ENCODE peak calls at places on chromosome 1, in ten cellular contexts. S is GM23338, A is heart left ventricle, N is esophagus muscularis mucosa, X is left lung, H is lung, L is neural progenitor cell, R is ovary, W is A549, B is Peyer's patch. U is an unnamed sample. For H3K4me1, the result is how much of the 10 kb centered on the place peaks cover.

GRCh38 chr1:206502403-206502802 is 4.9 kb upstream of the RASSF5 start:
- DNase-seq in H (no peak), R (no peak), L (no peak), X (no peak), S (no peak), W (no peak), A (no peak), N (no peak), B (no peak), U (no peak)

GRCh38 chr1:19923953-19924346 is 533 bp upstream of the PLA2G2E start:
- DNase-seq in X (no peak), B (no peak), H (no peak), R (no peak), A (no peak), S (no peak), L (no peak), N (no peak), W (no peak), U (no peak)

GRCh38 chr1:108575241-108575850 is 15.4 kb downstream of the EEIG2 start:
- DNase-seq in X (no peak), W (no peak), N (no peak), R (no peak), S (no peak), A (no peak), B (no peak), H (no peak), L (no peak), U (no peak)

GRCh38 chr1:28409066-28409465 is 39.5 kb downstream of the PHACTR4 start:
- DNase-seq in A (no peak), H (no peak), L (no peak), N (no peak), S (peak), X (no peak), W (no peak), B (no peak), R (no peak), U (no peak)

GRCh38 chr1:56429288-56429687 is 150.1 kb downstream of the PLPP3 start:
- DNase-seq in X (no peak), A (no peak), B (no peak), S (no peak), N (no peak), W (no peak), R (no peak), L (no peak), H (no peak), U (no peak)

GRCh38 chr1:155392898-155393411 is 72.3 kb downstream of the RUSC1 start:
- DNase-seq in W (no peak), X (no peak), R (no peak), L (no peak), S (no peak), A (no peak), H (peak), B (no peak), N (no peak), U (no peak)

GRCh38 chr1:108114026-108114599 is 86.0 kb downstream of the SLC25A24 start:
- DNase-seq in A (no peak), R (no peak), L (no peak), W (no peak), B (no peak), H (no peak), N (no peak), X (no peak), S (peak), U (no peak)

GRCh38 chr1:12778061-12778460 is 4.5 kb downstream of the PRAMEF12 start:
- DNase-seq in X (no peak), B (no peak), L (no peak), S (no peak), N (no peak), A (no peak), W (no peak), R (no peak), H (no peak), U (no peak)

GRCh38 chr1:67537647-67538018 is 107.4 kb upstream of the SERBP1 start:
- DNase-seq in X (no peak), B (no peak), L (no peak), S (no peak), N (no peak), H (no peak), W (no peak), R (no peak), A (no peak), U (no peak)

GRCh38 chr1:160189649-160190625 is at the start of gene CASQ1:
- DNase-seq in H (no peak), B (no peak), L (no peak), S (no peak), A (peak), R (no peak), W (no peak), X (no peak), N (no peak), U (no peak)

GRCh38 chr1:222129041-222129440 is 387.2 kb upstream of the DUSP10 start:
- DNase-seq in L (no peak), S (no peak), H (no peak), B (no peak), A (no peak), R (no peak), N (no peak), W (no peak), X (no peak), U (no peak)

GRCh38 chr1:65164633-65165032 is 16.6 kb downstream of the AK4 start:
- DNase-seq in N (no peak), X (no peak), L (no peak), R (no peak), B (no peak), W (no peak), A (no peak), H (no peak), S (no peak), U (no peak)

GRCh38 chr1:47351305-47351704 is 17.7 kb downstream of the CMPK1 start:
- DNase-seq in X (no peak), H (no peak), W (peak), R (no peak), B (no peak), N (no peak), L (no peak), A (no peak), S (no peak), U (no peak)

GRCh38 chr1:197150336-197151005 is 4.0 kb upstream of the ASPM start:
- DNase-seq in R (no peak), L (no peak), X (no peak), B (no peak), A (no peak), N (no peak), S (no peak), H (no peak), W (no peak), U (no peak)

GRCh38 chr1:27137022-27137542 is 17.8 kb downstream of the SLC9A1 start:
- DNase-seq in W (no peak), R (no peak), S (peak), B (peak), H (peak), X (peak), A (peak), L (no peak), N (no peak), U (no peak)

GRCh38 chr1:161080391-161081150 is 8.8 kb downstream of the NECTIN4 start:
- DNase-seq in A (no peak), B (no peak), L (no peak), N (no peak), H (no peak), X (no peak), S (no peak), R (no peak), W (no peak), U (no peak)

GRCh38 chr1:235035928-235036327 is 92.7 kb downstream of the TOMM20 start:
- DNase-seq in N (no peak), X (no peak), W (no peak), R (no peak), S (no peak), H (no peak), B (no peak), A (no peak), L (no peak), U (no peak)

GRCh38 chr1:234994411-234995295 is 134.0 kb downstream of the TOMM20 start:
- DNase-seq in S (no peak), N (no peak), X (no peak), W (no peak), A (no peak), L (no peak), H (no peak), B (peak), R (no peak), U (no peak)

GRCh38 chr1:21022279-21023040 is 154.2 kb downstream of the EIF4G3 start:
- DNase-seq in W (peak), L (no peak), B (peak), A (peak), S (no peak), N (no peak), R (peak), H (peak), X (no peak), U (no peak)

GRCh38 chr1:53902235-53902920 is 8.4 kb downstream of the DIO1 start:
- DNase-seq in W (no peak), N (no peak), R (no peak), H (no peak), A (no peak), S (no peak), X (no peak), L (no peak), B (no peak), U (no peak)

GRCh38 chr1:230648114-230648513 is 5.8 kb downstream of the COG2 start:
- DNase-seq in S (no peak), A (no peak), W (no peak), H (no peak), B (no peak), L (no peak), N (no peak), R (no peak), X (no peak), U (no peak)

GRCh38 chr1:177786346-177786745 is 183.5 kb downstream of the SEC16B start:
- DNase-seq in S (no peak), N (no peak), A (no peak), L (no peak), X (no peak), R (no peak), B (no peak), H (no peak), W (no peak), U (no peak)

GRCh38 chr1:177783052-177783451 is 186.8 kb downstream of the SEC16B start:
- DNase-seq in S (peak), B (no peak), A (no peak), H (no peak), N (no peak), W (no peak), X (no peak), R (no peak), L (no peak), U (no peak)

GRCh38 chr1:177779325-177779965 is 190.4 kb downstream of the SEC16B start:
- DNase-seq in S (peak), W (no peak), H (no peak), A (no peak), X (peak), L (peak), B (no peak), N (no peak), R (no peak), U (peak)

GRCh38 chr1:177780096-177780700 is 189.7 kb downstream of the SEC16B start:
- DNase-seq in R (no peak), S (peak), A (no peak), N (no peak), W (peak), L (peak), X (no peak), B (no peak), H (no peak), U (no peak)

GRCh38 chr1:177784394-177784793 is 185.5 kb downstream of the SEC16B start:
- DNase-seq in R (no peak), W (no peak), X (no peak), N (no peak), L (no peak), S (no peak), H (no peak), A (no peak), B (no peak), U (no peak)
- H3K4me3 ChIP-seq in R (no peak), W (no peak), X (no peak), N (no peak), L (no peak), S (no peak), H (no peak), A (no peak), B (no peak), U (no peak)

GRCh38 chr1:45864124-45864721 is 60.8 kb downstream of the MAST2 start:
- DNase-seq in S (no peak), A (no peak), X (no peak), W (no peak), H (no peak), B (no peak), N (no peak), L (no peak), R (no peak), U (no peak)
- H3K4me1 ChIP-seq in S (under half), A (under half), X (under half), W (under half), H (under half), B (under half), N (under half), L (under half), R (under half), U (under half)

GRCh38 chr1:153978274-153978909 is 918 bp upstream of the JTB start:
- DNase-seq in N (no peak), B (no peak), A (no peak), W (no peak), L (no peak), H (no peak), X (no peak), R (no peak), S (no peak), U (no peak)
- H3K4me3 ChIP-seq in N (peak), B (peak), A (peak), W (peak), L (peak), H (no peak), X (peak), R (peak), S (peak), U (peak)

GRCh38 chr1:181103404-181103803 is 14.9 kb downstream of the IER5 start:
- DNase-seq in R (no peak), X (no peak), S (no peak), B (no peak), L (no peak), N (no peak), A (no peak), W (no peak), H (no peak), U (no peak)
- H3K4me1 ChIP-seq in R (under half), X (half or more), S (half or more), B (under half), L (half or more), N (under half), A (under half), W (half or more), H (under half), U (half or more)

GRCh38 chr1:205287076-205287475 is 34.5 kb downstream of the NUAK2 start:
- DNase-seq in B (no peak), X (no peak), L (no peak), R (no peak), H (no peak), N (no peak), W (no peak), S (no peak), A (no peak), U (no peak)

GRCh38 chr1:205286335-205286950 is 35.1 kb downstream of the NUAK2 start:
- DNase-seq in W (no peak), B (peak), X (no peak), N (no peak), R (no peak), H (no peak), A (no peak), S (no peak), L (no peak), U (no peak)

GRCh38 chr1:205283270-205284147 is 38.0 kb downstream of the NUAK2 start:
- DNase-seq in X (no peak), A (no peak), S (no peak), W (no peak), B (no peak), H (no peak), R (no peak), N (no peak), L (no peak), U (no peak)

GRCh38 chr1:205284420-205285144 is 37.0 kb downstream of the NUAK2 start:
- DNase-seq in W (peak), B (peak), N (peak), A (peak), S (peak), L (peak), R (peak), H (peak), X (peak), U (peak)

DNA sequence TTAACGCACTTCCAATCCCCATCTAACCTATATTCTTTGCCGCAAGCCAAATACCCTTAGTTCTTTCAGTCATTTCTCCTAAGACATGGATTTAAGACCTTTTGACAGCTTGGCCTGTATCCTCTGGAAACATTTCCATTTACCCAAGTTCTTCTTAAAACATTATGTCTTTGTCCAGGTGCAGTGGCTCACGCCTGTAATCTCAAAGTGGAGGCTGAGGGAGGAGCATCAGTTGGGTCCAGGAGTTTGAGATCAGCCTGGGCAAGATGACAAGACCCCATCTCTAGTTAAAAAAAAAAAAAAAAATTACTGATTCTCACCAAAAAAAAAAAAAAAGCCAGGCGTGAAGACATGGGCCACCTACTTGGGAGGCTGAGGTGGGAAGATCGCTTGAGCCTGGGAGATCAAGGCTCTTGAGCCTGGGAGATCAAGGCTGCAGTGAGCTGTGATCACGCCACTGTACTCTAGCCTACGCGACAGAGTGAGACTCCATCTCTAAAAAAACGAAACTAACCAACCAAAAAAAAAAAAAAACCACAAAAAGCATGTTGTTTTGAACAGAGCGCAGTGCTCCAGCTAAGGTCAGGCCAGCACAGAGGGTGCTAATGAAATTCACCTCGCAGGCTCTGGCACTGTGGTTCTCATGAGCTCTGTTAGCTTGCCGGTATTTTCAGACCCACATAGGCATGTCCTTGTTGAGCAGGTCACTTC is 36.0 kb downstream of the NUAK2 start:
- DNase-seq in L (no peak), B (peak), N (no peak), A (no peak), R (no peak), S (no peak), W (no peak), X (no peak), H (no peak), U (no peak)
- H3K4me3 ChIP-seq in L (no peak), B (no peak), N (no peak), A (no peak), R (no peak), S (no peak), W (no peak), X (no peak), H (no peak), U (no peak)

DNA sequence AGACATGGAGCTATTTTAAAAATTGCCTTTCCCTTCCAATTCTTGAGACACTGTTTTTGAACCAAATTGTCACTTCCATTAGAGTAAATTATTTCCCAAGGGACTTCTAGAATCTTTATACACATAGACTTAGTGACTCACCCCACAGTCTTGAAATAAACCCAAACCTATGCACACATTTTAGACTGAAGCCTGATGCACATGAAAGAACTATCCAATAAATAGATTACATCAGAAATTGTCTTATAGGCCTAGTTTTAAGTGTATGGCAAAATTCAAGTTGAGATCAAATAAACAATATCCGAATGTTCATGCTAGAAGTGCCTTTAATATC is 32.2 kb upstream of the ZNF326 start:
- DNase-seq in S (no peak), R (no peak), X (no peak), L (no peak), N (no peak), W (no peak), H (no peak), A (no peak), B (no peak), U (no peak)
- H3K4me1 ChIP-seq in S (under half), R (under half), X (under half), L (under half), N (under half), W (under half), H (under half), A (under half), B (under half), U (under half)

DNA sequence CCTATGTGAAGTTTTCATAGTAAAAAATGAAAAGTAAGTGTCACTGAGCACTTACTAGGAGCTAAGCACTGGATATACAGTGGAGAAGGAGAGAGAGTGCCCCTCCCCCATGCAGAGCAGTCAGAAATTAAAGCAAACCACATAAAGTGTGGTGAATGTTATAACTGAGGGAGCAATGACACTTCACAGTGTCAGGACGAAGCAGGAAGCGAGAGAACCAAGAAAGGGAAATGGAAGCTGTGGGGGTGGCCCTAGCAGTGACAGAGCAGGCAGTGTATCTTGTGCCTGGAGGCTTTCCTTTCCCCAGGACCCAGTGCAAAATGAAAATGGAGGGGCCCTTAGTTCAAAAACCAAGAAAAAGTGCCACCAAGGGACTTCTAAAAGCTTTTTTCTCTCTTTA is 21.5 kb upstream of the RCAN3 start:
- DNase-seq in S (no peak), R (no peak), B (peak), N (no peak), L (no peak), H (no peak), X (no peak), W (no peak), A (no peak), U (no peak)
- H3K4me3 ChIP-seq in S (no peak), R (no peak), B (no peak), N (no peak), L (no peak), H (no peak), X (no peak), W (no peak), A (no peak), U (no peak)

GRCh38 chr1:201742476-201742875 is 86.5 kb upstream of the IPO9 start:
- DNase-seq in A (no peak), B (no peak), R (no peak), H (no peak), X (no peak), W (no peak), L (peak), N (no peak), S (no peak), U (no peak)
- H3K4me1 ChIP-seq in A (under half), B (under half), R (under half), H (under half), X (under half), W (under half), L (under half), N (half or more), S (under half), U (under half)

U was measured in RWPE2.